ENCODE peak calls at places on chromosome 19, in eight cellular contexts. One of them, this sample, is unnamed.

GRCh38 chr19:39497850-39498261 is 891 bp upstream of the DLL3 start:
- DNase-seq in colonic mucosa: peak; percentile 36
- DNase-seq in psoas muscle: no peak
- DNase-seq in Panc1: no peak
- DNase-seq in neural crest cell: peak; percentile 56
- DNase-seq in epithelial cell of esophagus: peak; percentile 30
- DNase-seq in fibroblast of lung: peak; percentile 24
- DNase-seq in suprapubic skin: no peak
- DNase-seq in this sample: peak; percentile 78

GRCh38 chr19:5445667-5446066 is 9.6 kb upstream of the ZNRF4 start:
- DNase-seq in Panc1: no peak
- DNase-seq in psoas muscle: no peak
- DNase-seq in colonic mucosa: no peak
- DNase-seq in epithelial cell of esophagus: peak; percentile 9
- DNase-seq in neural crest cell: no peak
- DNase-seq in suprapubic skin: no peak
- DNase-seq in fibroblast of lung: peak; percentile 43
- DNase-seq in this sample: no peak

GRCh38 chr19:42626181-42626580 is 31.5 kb upstream of the CEACAM8 start:
- DNase-seq in epithelial cell of esophagus: no peak
- DNase-seq in psoas muscle: no peak
- DNase-seq in Panc1: no peak
- DNase-seq in neural crest cell: no peak
- DNase-seq in fibroblast of lung: no peak
- DNase-seq in colonic mucosa: no peak
- DNase-seq in suprapubic skin: no peak
- DNase-seq in this sample: no peak

GRCh38 chr19:47626238-47626637 is 17.3 kb downstream of the BICRA start:
- DNase-seq in suprapubic skin: no peak
- DNase-seq in colonic mucosa: no peak
- DNase-seq in fibroblast of lung: no peak
- DNase-seq in psoas muscle: no peak
- DNase-seq in Panc1: no peak
- DNase-seq in neural crest cell: no peak
- DNase-seq in epithelial cell of esophagus: no peak
- DNase-seq in this sample: no peak

GRCh38 chr19:7067716-7068115 is 1.8 kb upstream of the ZNF557 start:
- DNase-seq in suprapubic skin: no peak
- DNase-seq in Panc1: no peak
- DNase-seq in colonic mucosa: no peak
- DNase-seq in neural crest cell: no peak
- DNase-seq in psoas muscle: no peak
- DNase-seq in fibroblast of lung: peak; percentile 55
- DNase-seq in epithelial cell of esophagus: no peak
- DNase-seq in this sample: no peak

GRCh38 chr19:45068041-45068440 is 8.2 kb downstream of the ZNF296 start:
- DNase-seq in Panc1: no peak
- DNase-seq in neural crest cell: no peak
- DNase-seq in colonic mucosa: no peak
- DNase-seq in psoas muscle: no peak
- DNase-seq in fibroblast of lung: no peak
- DNase-seq in suprapubic skin: no peak
- DNase-seq in epithelial cell of esophagus: no peak
- DNase-seq in this sample: no peak

GRCh38 chr19:31271569-31271911 is 77.7 kb downstream of the TSHZ3 start:
- DNase-seq in epithelial cell of esophagus: no peak
- DNase-seq in Panc1: no peak
- DNase-seq in colonic mucosa: no peak
- DNase-seq in suprapubic skin: no peak
- DNase-seq in fibroblast of lung: no peak
- DNase-seq in psoas muscle: no peak
- DNase-seq in neural crest cell: no peak
- DNase-seq in this sample: no peak

GRCh38 chr19:29936409-29936808 is 5.6 kb upstream of the URI1 start:
- DNase-seq in fibroblast of lung: no peak
- DNase-seq in suprapubic skin: no peak
- DNase-seq in colonic mucosa: no peak
- DNase-seq in neural crest cell: no peak
- DNase-seq in epithelial cell of esophagus: no peak
- DNase-seq in psoas muscle: no peak
- DNase-seq in Panc1: no peak
- DNase-seq in this sample: no peak

GRCh38 chr19:56071151-56071550 is 49.9 kb downstream of the ZNF787 start:
- DNase-seq in suprapubic skin: no peak
- DNase-seq in psoas muscle: no peak
- DNase-seq in epithelial cell of esophagus: no peak
- DNase-seq in Panc1: no peak
- DNase-seq in colonic mucosa: no peak
- DNase-seq in neural crest cell: no peak
- DNase-seq in fibroblast of lung: no peak
- DNase-seq in this sample: no peak
- TF ChIP-seq CTCF in suprapubic skin: no peak
- TF ChIP-seq CTCF in psoas muscle: no peak
- TF ChIP-seq CTCF in epithelial cell of esophagus: no peak
- TF ChIP-seq CTCF in Panc1: peak; percentile 80
- TF ChIP-seq CTCF in colonic mucosa: no peak
- TF ChIP-seq CTCF in neural crest cell: peak; percentile 49
- TF ChIP-seq CTCF in fibroblast of lung: peak; percentile 26
- TF ChIP-seq CTCF in this sample: no peak

GRCh38 chr19:16098416-16098768 is 13.3 kb upstream of the RAB8A start:
- DNase-seq in fibroblast of lung: no peak
- DNase-seq in Panc1: no peak
- DNase-seq in colonic mucosa: no peak
- DNase-seq in suprapubic skin: no peak
- DNase-seq in neural crest cell: no peak
- DNase-seq in epithelial cell of esophagus: no peak
- DNase-seq in psoas muscle: no peak
- DNase-seq in this sample: no peak

GRCh38 chr19:16098821-16099220 is 12.9 kb upstream of the RAB8A start:
- DNase-seq in psoas muscle: no peak
- DNase-seq in Panc1: no peak
- DNase-seq in colonic mucosa: no peak
- DNase-seq in epithelial cell of esophagus: no peak
- DNase-seq in suprapubic skin: no peak
- DNase-seq in neural crest cell: no peak
- DNase-seq in fibroblast of lung: no peak
- DNase-seq in this sample: no peak

GRCh38 chr19:16104722-16105121 is 7.0 kb upstream of the RAB8A start:
- DNase-seq in psoas muscle: no peak
- DNase-seq in neural crest cell: no peak
- DNase-seq in colonic mucosa: no peak
- DNase-seq in suprapubic skin: no peak
- DNase-seq in epithelial cell of esophagus: peak; percentile 49
- DNase-seq in Panc1: no peak
- DNase-seq in fibroblast of lung: no peak
- DNase-seq in this sample: no peak

GRCh38 chr19:16096281-16096855 is 15.3 kb upstream of the RAB8A start:
- DNase-seq in neural crest cell: no peak
- DNase-seq in colonic mucosa: no peak
- DNase-seq in Panc1: no peak
- DNase-seq in psoas muscle: no peak
- DNase-seq in fibroblast of lung: no peak
- DNase-seq in epithelial cell of esophagus: no peak
- DNase-seq in suprapubic skin: no peak
- DNase-seq in this sample: no peak

GRCh38 chr19:16100524-16100923 is 11.2 kb upstream of the RAB8A start:
- DNase-seq in psoas muscle: peak; percentile 8
- DNase-seq in Panc1: no peak
- DNase-seq in neural crest cell: no peak
- DNase-seq in fibroblast of lung: no peak
- DNase-seq in colonic mucosa: no peak
- DNase-seq in epithelial cell of esophagus: no peak
- DNase-seq in suprapubic skin: no peak
- DNase-seq in this sample: no peak
- TF ChIP-seq CTCF in psoas muscle: no peak
- TF ChIP-seq CTCF in Panc1: no peak
- TF ChIP-seq CTCF in neural crest cell: no peak
- TF ChIP-seq CTCF in fibroblast of lung: no peak
- TF ChIP-seq CTCF in colonic mucosa: no peak
- TF ChIP-seq CTCF in epithelial cell of esophagus: no peak
- TF ChIP-seq CTCF in suprapubic skin: no peak
- TF ChIP-seq CTCF in this sample: no peak

DNA sequence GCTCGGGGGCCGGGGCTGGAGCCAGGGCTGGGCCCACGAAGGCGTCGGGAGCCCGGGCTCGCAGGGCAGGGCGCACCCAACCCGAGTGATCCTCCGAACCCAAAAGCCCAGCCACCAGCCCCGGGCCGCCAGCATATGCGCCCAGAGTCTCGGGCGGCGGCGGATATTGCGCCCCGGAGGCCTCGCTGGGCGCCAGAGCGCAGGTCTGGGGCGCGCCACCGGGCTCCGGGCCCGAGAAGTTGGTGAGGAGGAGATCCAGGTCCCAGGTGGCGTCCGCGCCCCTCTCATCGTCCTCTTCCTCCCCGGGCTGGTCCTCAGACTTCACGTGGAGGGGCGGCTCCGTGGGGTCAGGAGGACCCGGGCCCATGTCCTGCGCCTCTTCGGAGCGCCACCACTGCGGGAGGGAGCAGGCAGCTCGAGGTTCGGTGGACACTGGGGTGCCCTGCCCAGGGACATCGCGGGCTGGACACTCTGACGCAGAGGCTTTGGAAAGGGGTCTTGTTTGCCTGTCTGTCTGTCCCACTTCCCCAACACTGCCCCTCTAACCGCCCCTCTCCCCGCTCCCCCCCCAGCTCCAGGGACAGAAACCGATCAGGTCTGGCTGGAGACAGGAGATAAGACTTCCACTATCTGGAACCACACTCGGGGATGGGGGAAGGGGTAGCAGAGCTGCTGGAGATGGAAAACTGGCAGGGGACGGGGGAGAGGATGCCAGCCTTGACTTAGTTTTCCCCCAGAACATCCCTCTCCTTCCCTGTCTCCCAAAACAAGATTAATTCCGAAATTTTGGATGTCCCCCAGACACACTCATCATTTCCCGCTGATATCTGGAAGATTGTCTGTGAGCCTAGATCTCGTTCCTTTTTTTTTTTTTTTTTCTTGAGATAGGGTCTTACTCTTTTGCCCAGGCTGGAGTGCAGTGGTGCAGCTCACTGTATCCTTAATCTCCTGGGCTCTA is 973 bp downstream of the KLF1 start:
- DNase-seq in neural crest cell: no peak
- DNase-seq in colonic mucosa: no peak
- DNase-seq in Panc1: no peak
- DNase-seq in psoas muscle: no peak
- DNase-seq in epithelial cell of esophagus: no peak
- DNase-seq in fibroblast of lung: peak; percentile 2
- DNase-seq in suprapubic skin: no peak
- DNase-seq in this sample: no peak
- TF ChIP-seq CTCF in neural crest cell: no peak
- TF ChIP-seq CTCF in colonic mucosa: no peak
- TF ChIP-seq CTCF in Panc1: no peak
- TF ChIP-seq CTCF in psoas muscle: no peak
- TF ChIP-seq CTCF in epithelial cell of esophagus: no peak
- TF ChIP-seq CTCF in fibroblast of lung: no peak
- TF ChIP-seq CTCF in suprapubic skin: no peak
- TF ChIP-seq CTCF in this sample: no peak

DNA sequence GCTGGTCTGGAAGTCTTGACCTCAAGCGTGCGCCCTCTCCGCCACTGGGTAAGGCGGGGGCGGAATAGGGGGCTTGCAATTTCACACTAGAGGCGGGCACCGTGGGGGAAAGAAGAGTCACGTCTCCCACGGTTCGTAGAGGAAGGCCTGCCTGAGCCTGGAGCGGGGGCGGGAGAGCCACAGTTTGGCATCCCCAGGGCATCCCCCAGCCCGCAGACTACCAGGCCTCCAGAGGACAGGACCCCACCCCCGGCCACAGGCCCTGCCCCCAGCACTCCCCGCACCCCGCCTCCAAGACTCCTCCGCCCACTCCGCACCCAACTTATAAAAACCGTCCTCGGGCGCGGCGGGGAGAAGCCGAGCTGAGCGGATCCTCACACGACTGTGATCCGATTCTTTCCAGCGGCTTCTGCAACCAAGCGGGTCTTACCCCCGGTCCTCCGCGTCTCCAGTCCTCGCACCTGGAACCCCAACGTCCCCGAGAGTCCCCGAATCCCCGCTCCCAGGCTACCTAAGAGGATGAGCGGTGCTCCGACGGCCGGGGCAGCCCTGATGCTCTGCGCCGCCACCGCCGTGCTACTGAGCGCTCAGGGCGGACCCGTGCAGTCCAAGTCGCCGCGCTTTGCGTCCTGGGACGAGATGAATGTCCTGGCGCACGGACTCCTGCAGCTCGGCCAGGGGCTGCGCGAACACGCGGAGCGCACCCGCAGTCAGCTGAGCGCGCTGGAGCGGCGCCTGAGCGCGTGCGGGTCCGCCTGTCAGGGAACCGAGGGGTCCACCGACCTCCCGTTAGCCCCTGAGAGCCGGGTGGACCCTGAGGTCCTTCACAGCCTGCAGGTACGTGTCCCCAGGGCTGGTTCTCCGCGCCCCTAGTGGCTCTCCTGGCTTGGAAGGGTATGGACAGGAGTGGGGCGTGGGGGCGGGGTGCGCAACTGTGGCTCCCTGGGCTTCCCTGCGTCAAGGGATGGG is at the start of gene ANGPTL4:
- DNase-seq in epithelial cell of esophagus: peak; percentile 80
- DNase-seq in colonic mucosa: peak; percentile 81
- DNase-seq in Panc1: no peak
- DNase-seq in psoas muscle: peak; percentile 87
- DNase-seq in suprapubic skin: peak; percentile 92
- DNase-seq in neural crest cell: peak; percentile 27
- DNase-seq in fibroblast of lung: peak; percentile 50
- DNase-seq in this sample: peak; percentile 74
- TF ChIP-seq CTCF in epithelial cell of esophagus: peak; percentile 3
- TF ChIP-seq CTCF in colonic mucosa: no peak
- TF ChIP-seq CTCF in Panc1: no peak
- TF ChIP-seq CTCF in psoas muscle: peak; percentile 3
- TF ChIP-seq CTCF in suprapubic skin: no peak
- TF ChIP-seq CTCF in neural crest cell: peak; percentile 25
- TF ChIP-seq CTCF in fibroblast of lung: no peak
- TF ChIP-seq CTCF in this sample: no peak

DNA sequence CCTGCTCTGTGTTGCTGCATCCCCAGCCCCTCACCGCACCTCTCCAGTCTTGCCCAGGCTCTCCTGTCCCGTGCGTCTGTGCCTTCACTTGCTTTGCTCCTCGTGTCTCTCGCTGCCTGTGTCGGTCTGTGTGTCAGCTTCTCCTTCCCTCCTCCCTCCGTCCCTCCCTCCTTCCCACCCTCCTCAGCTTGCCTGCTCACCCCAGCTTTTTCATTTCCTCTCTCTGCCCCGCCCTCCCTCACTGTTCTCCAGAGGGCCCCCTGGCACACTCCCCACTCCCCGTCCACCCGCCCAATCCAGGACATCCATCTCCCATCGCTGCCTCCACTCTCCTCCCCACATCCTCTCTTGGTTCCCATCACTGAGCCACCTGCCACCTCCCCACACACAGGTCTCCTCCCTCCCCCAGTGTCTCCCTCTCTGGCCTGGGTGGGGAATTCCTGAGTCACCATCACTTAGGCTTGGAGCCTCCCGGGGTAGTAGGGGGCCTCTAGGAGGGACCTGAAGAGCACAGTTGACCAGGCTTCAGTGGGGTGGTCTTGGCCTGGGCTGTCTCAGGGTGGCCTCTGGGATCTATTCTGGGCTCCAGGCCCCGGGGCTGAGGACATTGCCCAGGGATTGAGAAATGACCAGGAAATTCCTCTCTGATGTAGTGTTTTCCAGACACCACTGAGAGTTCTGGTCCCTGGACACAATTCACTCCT is at the start of gene PTGIR:
- DNase-seq in suprapubic skin: peak; percentile 87
- DNase-seq in Panc1: no peak
- DNase-seq in colonic mucosa: peak; percentile 59
- DNase-seq in psoas muscle: peak; percentile 91
- DNase-seq in neural crest cell: no peak
- DNase-seq in fibroblast of lung: peak; percentile 67
- DNase-seq in epithelial cell of esophagus: peak; percentile 39
- DNase-seq in this sample: no peak
- TF ChIP-seq CTCF in suprapubic skin: no peak
- TF ChIP-seq CTCF in Panc1: no peak
- TF ChIP-seq CTCF in colonic mucosa: no peak
- TF ChIP-seq CTCF in psoas muscle: no peak
- TF ChIP-seq CTCF in neural crest cell: no peak
- TF ChIP-seq CTCF in fibroblast of lung: peak; percentile 23
- TF ChIP-seq CTCF in epithelial cell of esophagus: no peak
- TF ChIP-seq CTCF in this sample: no peak